ENCODE peak calls at places on chromosome 7, in ten cellular contexts. One of them, this sample, is unnamed.

GRCh38 chr7:141366098-141366621 is 185.1 kb upstream of the AGK start:
- DNase-seq in HFF-Myc: no peak
- DNase-seq in tibial artery: no peak
- DNase-seq in fibroblast of lung: peak
- DNase-seq in uterus: no peak
- DNase-seq in AG04450: no peak
- DNase-seq in sigmoid colon: no peak
- DNase-seq in Caco-2: peak
- DNase-seq in HL-60: no peak
- DNase-seq in CD8-positive, alpha-beta memory T cell: no peak
- DNase-seq in this sample: no peak

GRCh38 chr7:375491-375821 is 85.5 kb downstream of the FOXL3 start:
- DNase-seq in HFF-Myc: no peak
- DNase-seq in tibial artery: peak
- DNase-seq in fibroblast of lung: no peak
- DNase-seq in uterus: peak
- DNase-seq in AG04450: no peak
- DNase-seq in sigmoid colon: peak
- DNase-seq in Caco-2: no peak
- DNase-seq in HL-60: no peak
- DNase-seq in CD8-positive, alpha-beta memory T cell: no peak
- DNase-seq in this sample: no peak

GRCh38 chr7:105316578-105317375 is 71.9 kb downstream of the SRPK2 start:
- DNase-seq in HFF-Myc: no peak
- DNase-seq in tibial artery: no peak
- DNase-seq in fibroblast of lung: no peak
- DNase-seq in uterus: no peak
- DNase-seq in AG04450: no peak
- DNase-seq in sigmoid colon: no peak
- DNase-seq in Caco-2: peak
- DNase-seq in HL-60: no peak
- DNase-seq in CD8-positive, alpha-beta memory T cell: no peak
- DNase-seq in this sample: no peak

GRCh38 chr7:77327067-77327931 is 88.8 kb downstream of the GSAP start:
- DNase-seq in HFF-Myc: no peak
- DNase-seq in tibial artery: peak
- DNase-seq in fibroblast of lung: peak
- DNase-seq in uterus: peak
- DNase-seq in AG04450: peak
- DNase-seq in sigmoid colon: peak
- DNase-seq in Caco-2: peak
- DNase-seq in HL-60: peak
- DNase-seq in CD8-positive, alpha-beta memory T cell: no peak
- DNase-seq in this sample: peak

GRCh38 chr7:78164459-78164858 is 365.9 kb downstream of the PHTF2 start:
- DNase-seq in HFF-Myc: no peak
- DNase-seq in tibial artery: no peak
- DNase-seq in fibroblast of lung: no peak
- DNase-seq in uterus: no peak
- DNase-seq in AG04450: no peak
- DNase-seq in sigmoid colon: no peak
- DNase-seq in Caco-2: no peak
- DNase-seq in HL-60: no peak
- DNase-seq in CD8-positive, alpha-beta memory T cell: no peak
- DNase-seq in this sample: no peak

GRCh38 chr7:123717689-123718088 is 31.1 kb downstream of the WASL start:
- DNase-seq in HFF-Myc: no peak
- DNase-seq in tibial artery: no peak
- DNase-seq in fibroblast of lung: no peak
- DNase-seq in uterus: no peak
- DNase-seq in AG04450: no peak
- DNase-seq in sigmoid colon: no peak
- DNase-seq in Caco-2: no peak
- DNase-seq in HL-60: no peak
- DNase-seq in CD8-positive, alpha-beta memory T cell: no peak
- DNase-seq in this sample: no peak

GRCh38 chr7:42790196-42790595 is 121.7 kb downstream of the C7orf25 start:
- DNase-seq in HFF-Myc: peak
- DNase-seq in tibial artery: no peak
- DNase-seq in fibroblast of lung: peak
- DNase-seq in uterus: no peak
- DNase-seq in AG04450: no peak
- DNase-seq in sigmoid colon: no peak
- DNase-seq in Caco-2: no peak
- DNase-seq in HL-60: no peak
- DNase-seq in CD8-positive, alpha-beta memory T cell: no peak
- DNase-seq in this sample: no peak

GRCh38 chr7:68550027-68550426 is 1048.2 kb upstream of the AUTS2 start:
- DNase-seq in HFF-Myc: no peak
- DNase-seq in tibial artery: no peak
- DNase-seq in fibroblast of lung: no peak
- DNase-seq in uterus: no peak
- DNase-seq in AG04450: no peak
- DNase-seq in sigmoid colon: no peak
- DNase-seq in Caco-2: no peak
- DNase-seq in HL-60: no peak
- DNase-seq in CD8-positive, alpha-beta memory T cell: no peak
- DNase-seq in this sample: no peak

GRCh38 chr7:93160410-93160809 is 12.2 kb upstream of the SAMD9L start:
- DNase-seq in HFF-Myc: no peak
- DNase-seq in tibial artery: no peak
- DNase-seq in fibroblast of lung: peak
- DNase-seq in uterus: no peak
- DNase-seq in AG04450: no peak
- DNase-seq in sigmoid colon: no peak
- DNase-seq in Caco-2: no peak
- DNase-seq in HL-60: no peak
- DNase-seq in CD8-positive, alpha-beta memory T cell: no peak
- DNase-seq in this sample: no peak

GRCh38 chr7:30460246-30460633 is 18.3 kb downstream of the NOD1 start:
- DNase-seq in HFF-Myc: no peak
- DNase-seq in tibial artery: no peak
- DNase-seq in fibroblast of lung: no peak
- DNase-seq in uterus: peak
- DNase-seq in AG04450: no peak
- DNase-seq in sigmoid colon: no peak
- DNase-seq in Caco-2: no peak
- DNase-seq in HL-60: no peak
- DNase-seq in CD8-positive, alpha-beta memory T cell: no peak
- DNase-seq in this sample: no peak
- H3K4me3 ChIP-seq in HFF-Myc: no peak
- H3K4me3 ChIP-seq in tibial artery: no peak
- H3K4me3 ChIP-seq in fibroblast of lung: no peak
- H3K4me3 ChIP-seq in uterus: no peak
- H3K4me3 ChIP-seq in AG04450: no peak
- H3K4me3 ChIP-seq in sigmoid colon: no peak
- H3K4me3 ChIP-seq in Caco-2: no peak
- H3K4me3 ChIP-seq in HL-60: no peak
- H3K4me3 ChIP-seq in CD8-positive, alpha-beta memory T cell: no peak
- H3K4me3 ChIP-seq in this sample: no peak

GRCh38 chr7:132080467-132080866 is 495.8 kb downstream of the PLXNA4 start:
- DNase-seq in HFF-Myc: no peak
- DNase-seq in tibial artery: no peak
- DNase-seq in fibroblast of lung: no peak
- DNase-seq in uterus: peak
- DNase-seq in AG04450: no peak
- DNase-seq in sigmoid colon: no peak
- DNase-seq in Caco-2: no peak
- DNase-seq in HL-60: no peak
- DNase-seq in CD8-positive, alpha-beta memory T cell: no peak
- DNase-seq in this sample: no peak
- H3K4me3 ChIP-seq in HFF-Myc: no peak
- H3K4me3 ChIP-seq in tibial artery: no peak
- H3K4me3 ChIP-seq in fibroblast of lung: no peak
- H3K4me3 ChIP-seq in uterus: no peak
- H3K4me3 ChIP-seq in AG04450: no peak
- H3K4me3 ChIP-seq in sigmoid colon: no peak
- H3K4me3 ChIP-seq in Caco-2: no peak
- H3K4me3 ChIP-seq in HL-60: no peak
- H3K4me3 ChIP-seq in CD8-positive, alpha-beta memory T cell: no peak
- H3K4me3 ChIP-seq in this sample: no peak

GRCh38 chr7:130904792-130905191 is 170.8 kb upstream of the KLF14 start:
- DNase-seq in HFF-Myc: no peak
- DNase-seq in tibial artery: no peak
- DNase-seq in fibroblast of lung: no peak
- DNase-seq in uterus: no peak
- DNase-seq in AG04450: no peak
- DNase-seq in sigmoid colon: no peak
- DNase-seq in Caco-2: no peak
- DNase-seq in HL-60: no peak
- DNase-seq in CD8-positive, alpha-beta memory T cell: no peak
- DNase-seq in this sample: no peak
- H3K4me3 ChIP-seq in HFF-Myc: peak
- H3K4me3 ChIP-seq in tibial artery: no peak
- H3K4me3 ChIP-seq in fibroblast of lung: peak
- H3K4me3 ChIP-seq in uterus: no peak
- H3K4me3 ChIP-seq in AG04450: peak
- H3K4me3 ChIP-seq in sigmoid colon: no peak
- H3K4me3 ChIP-seq in Caco-2: no peak
- H3K4me3 ChIP-seq in HL-60: no peak
- H3K4me3 ChIP-seq in CD8-positive, alpha-beta memory T cell: no peak
- H3K4me3 ChIP-seq in this sample: no peak

GRCh38 chr7:1584700-1585099 is 14.9 kb upstream of the PSMG3 start:
- DNase-seq in HFF-Myc: no peak
- DNase-seq in tibial artery: no peak
- DNase-seq in fibroblast of lung: no peak
- DNase-seq in uterus: no peak
- DNase-seq in AG04450: no peak
- DNase-seq in sigmoid colon: no peak
- DNase-seq in Caco-2: no peak
- DNase-seq in HL-60: no peak
- DNase-seq in CD8-positive, alpha-beta memory T cell: no peak
- DNase-seq in this sample: no peak

GRCh38 chr7:1587738-1588137 is 17.9 kb upstream of the PSMG3 start:
- DNase-seq in HFF-Myc: no peak
- DNase-seq in tibial artery: no peak
- DNase-seq in fibroblast of lung: no peak
- DNase-seq in uterus: no peak
- DNase-seq in AG04450: no peak
- DNase-seq in sigmoid colon: no peak
- DNase-seq in Caco-2: no peak
- DNase-seq in HL-60: no peak
- DNase-seq in CD8-positive, alpha-beta memory T cell: no peak
- DNase-seq in this sample: no peak

GRCh38 chr7:1586827-1587705 is 17.2 kb upstream of the PSMG3 start:
- DNase-seq in HFF-Myc: no peak
- DNase-seq in tibial artery: no peak
- DNase-seq in fibroblast of lung: no peak
- DNase-seq in uterus: no peak
- DNase-seq in AG04450: no peak
- DNase-seq in sigmoid colon: no peak
- DNase-seq in Caco-2: no peak
- DNase-seq in HL-60: no peak
- DNase-seq in CD8-positive, alpha-beta memory T cell: no peak
- DNase-seq in this sample: no peak

GRCh38 chr7:1586126-1586826 is 16.4 kb upstream of the PSMG3 start:
- DNase-seq in HFF-Myc: no peak
- DNase-seq in tibial artery: no peak
- DNase-seq in fibroblast of lung: no peak
- DNase-seq in uterus: no peak
- DNase-seq in AG04450: no peak
- DNase-seq in sigmoid colon: no peak
- DNase-seq in Caco-2: no peak
- DNase-seq in HL-60: no peak
- DNase-seq in CD8-positive, alpha-beta memory T cell: no peak
- DNase-seq in this sample: no peak

DNA sequence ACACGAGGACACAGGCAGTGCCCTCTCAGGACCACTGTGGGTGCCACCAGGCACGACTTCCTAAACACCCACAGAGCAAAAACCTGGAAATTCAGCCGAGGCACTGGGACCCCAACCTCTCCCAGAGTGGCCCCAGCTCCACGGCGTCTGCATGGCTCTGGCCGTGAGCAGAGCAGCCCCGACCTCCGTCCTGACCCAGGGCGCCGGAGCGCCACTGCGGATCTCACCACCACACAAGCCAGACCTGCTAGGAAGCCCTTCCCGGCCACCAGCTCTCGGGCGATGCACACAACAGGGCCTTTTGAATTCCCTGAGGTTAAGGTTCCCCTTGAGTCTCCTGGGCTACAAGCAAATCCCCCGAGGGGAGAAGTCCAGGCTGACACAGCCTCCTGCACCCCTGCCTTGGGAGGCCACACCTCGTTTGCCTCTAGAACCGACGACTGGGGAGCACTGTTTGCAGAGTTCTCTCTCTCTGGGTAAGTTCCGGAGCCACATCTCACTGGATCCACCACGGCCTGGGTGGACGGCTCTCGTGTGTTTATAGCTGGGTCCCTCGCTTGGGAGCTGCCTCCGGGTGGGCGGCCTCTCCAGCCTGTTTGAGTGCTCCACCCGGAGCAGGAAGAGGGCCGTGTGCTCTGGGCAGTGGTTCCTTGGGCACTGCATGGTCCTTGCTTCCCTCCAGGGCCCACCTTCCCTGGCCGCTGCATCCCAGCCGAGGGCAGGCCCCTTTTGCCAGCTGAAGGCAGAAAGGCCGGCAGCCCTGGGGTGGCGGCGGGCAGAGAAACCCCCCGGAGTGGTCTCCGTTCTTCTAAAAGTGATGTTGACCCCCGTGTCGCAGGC is 15.5 kb upstream of the PSMG3 start:
- DNase-seq in HFF-Myc: no peak
- DNase-seq in tibial artery: no peak
- DNase-seq in fibroblast of lung: no peak
- DNase-seq in uterus: no peak
- DNase-seq in AG04450: no peak
- DNase-seq in sigmoid colon: no peak
- DNase-seq in Caco-2: no peak
- DNase-seq in HL-60: no peak
- DNase-seq in CD8-positive, alpha-beta memory T cell: no peak
- DNase-seq in this sample: no peak
- H3K4me3 ChIP-seq in HFF-Myc: no peak
- H3K4me3 ChIP-seq in tibial artery: no peak
- H3K4me3 ChIP-seq in fibroblast of lung: no peak
- H3K4me3 ChIP-seq in uterus: no peak
- H3K4me3 ChIP-seq in AG04450: no peak
- H3K4me3 ChIP-seq in sigmoid colon: no peak
- H3K4me3 ChIP-seq in Caco-2: no peak
- H3K4me3 ChIP-seq in HL-60: no peak
- H3K4me3 ChIP-seq in CD8-positive, alpha-beta memory T cell: no peak
- H3K4me3 ChIP-seq in this sample: no peak

This sample was measured in skeletal muscle cell.